ENCODE peak calls at places on chromosomes 5 and 9, in six cellular contexts. M is activated CD8-positive, alpha-beta memory T cell treated with anti-CD3 and anti-CD28 coated beads for 1 hour; G is stimulated activated naive CD4-positive, alpha-beta T cell treated with Interleukin-2 at 50 U/mL for 16 hours; X is activated T-cell treated with anti-CD3 and anti-CD28 coated beads, Interleukin-2, amount 50 U/mL, for 72 hours; P is suprapubic skin; L is amniotic stem cell. W is an unnamed sample.

GRCh38 chr5:17304282-17304681 is 86.9 kb downstream of the BASP1 start:
- DNase-seq in M (no peak), G (no peak), X (no peak), P (no peak), L (no peak), W (no peak)

GRCh38 chr9:79698988-79699387 is 127.2 kb downstream of the TLE4 start:
- DNase-seq in M (no peak), G (no peak), X (no peak), P (no peak), L (no peak), W (no peak)

GRCh38 chr9:112831281-112831851 is 59.3 kb downstream of the SLC46A2 start:
- DNase-seq in M (no peak), G (no peak), X (no peak), P (no peak), L (no peak), W (no peak)

GRCh38 chr9:134378901-134379338 is 52.7 kb downstream of the RXRA start:
- DNase-seq in M (no peak), G (no peak), X (no peak), P (no peak), L (no peak), W (no peak)

GRCh38 chr9:37944266-37944650 is 40.3 kb upstream of the SLC25A51 start:
- DNase-seq in M (no peak), G (no peak), X (no peak), P (no peak), L (no peak), W (no peak)

GRCh38 chr5:125125031-125125823 is 378.8 kb upstream of the ZNF608 start:
- DNase-seq in M (no peak), G (no peak), X (no peak), P (no peak), L (no peak), W (no peak)

GRCh38 chr9:35801328-35802128 is 10.1 kb downstream of the NPR2 start:
- DNase-seq in M (no peak), G (no peak), X (no peak), P (no peak), L (no peak), W (no peak)

GRCh38 chr9:30944741-30945280 is 1439.6 kb upstream of the ACO1 start:
- DNase-seq in M (no peak), G (no peak), X (no peak), P (no peak), L (no peak), W (no peak)

GRCh38 chr5:127358782-127359181 is 68.2 kb downstream of the MEGF10 start:
- DNase-seq in M (no peak), G (no peak), X (no peak), P (no peak), L (no peak), W (no peak)

GRCh38 chr5:109516385-109516784 is 106.6 kb upstream of the PJA2 start:
- DNase-seq in M (no peak), G (no peak), X (no peak), P (no peak), L (no peak), W (no peak)

GRCh38 chr9:137326436-137327060 is 24.5 kb upstream of the NRARP start:
- DNase-seq in M (no peak), G (no peak), X (no peak), P (no peak), L (no peak), W (peak; percentile 63)

GRCh38 chr5:138458353-138458752 is 6.9 kb upstream of the EGR1 start:
- DNase-seq in M (no peak), G (no peak), X (no peak), P (no peak), L (no peak), W (no peak)

GRCh38 chr9:85872444-85872843 is 68.5 kb upstream of the NAA35 start:
- DNase-seq in M (no peak), G (no peak), X (no peak), P (no peak), L (no peak), W (no peak)

GRCh38 chr9:95508968-95509850 is 7.6 kb downstream of the PTCH1 start:
- DNase-seq in M (no peak), G (peak; percentile 60), X (peak; percentile 66), P (peak; percentile 89), L (peak; percentile 88), W (peak; percentile 83)

GRCh38 chr5:1557114-1557873 is 33.5 kb upstream of the LPCAT1 start:
- DNase-seq in M (no peak), G (no peak), X (no peak), P (no peak), L (no peak), W (no peak)

GRCh38 chr5:65623482-65623881 is 651 bp downstream of the TRIM23 start:
- DNase-seq in M (no peak), G (no peak), X (no peak), P (no peak), L (no peak), W (peak; percentile 1)

GRCh38 chr5:131381011-131381410 is 117.2 kb downstream of the CDC42SE2 start:
- DNase-seq in M (no peak), G (no peak), X (no peak), P (no peak), L (no peak), W (peak; percentile 27)

GRCh38 chr5:114367029-114367428 is 5.2 kb downstream of the KCNN2 start:
- DNase-seq in M (no peak), G (no peak), X (no peak), P (no peak), L (no peak), W (no peak)

GRCh38 chr9:76646249-76646648 is 118.0 kb upstream of the PCA3 start:
- DNase-seq in M (no peak), G (no peak), X (no peak), P (no peak), L (no peak), W (no peak)

GRCh38 chr5:136622737-136623136 is 257.4 kb upstream of the TRPC7 start:
- DNase-seq in M (no peak), G (no peak), X (no peak), P (no peak), L (no peak), W (no peak)

GRCh38 chr5:172505840-172506638 is 51.7 kb upstream of the SH3PXD2B start:
- DNase-seq in M (no peak), G (no peak), X (no peak), P (peak; percentile 61), L (no peak), W (no peak)

GRCh38 chr9:129500166-129500862 is 120.6 kb downstream of the C9orf50 start:
- DNase-seq in M (no peak), G (no peak), X (no peak), P (no peak), L (no peak), W (no peak)